ENCODE peak calls at places on chromosomes 6 and 20, in six cellular contexts. One of them, this sample, is unnamed.
A peak's percentile ranks its signal among the peaks of the same experiment; 100 is the strongest.

GRCh38 chr20:731891-732560 is 36.3 kb downstream of the SLC52A3 start:
- DNase-seq in astrocyte of the spinal cord: no peak
- DNase-seq in PC-3: no peak
- DNase-seq in HepG2: no peak
- DNase-seq in AG09309: no peak
- DNase-seq in fibroblast of the aortic adventitia: no peak
- DNase-seq in this sample: no peak

GRCh38 chr6:41073968-41074691 is 1.4 kb downstream of the NFYA start:
- DNase-seq in PC-3: peak; percentile 35
- DNase-seq in astrocyte of the spinal cord: peak; percentile 31
- DNase-seq in AG09309: no peak
- DNase-seq in HepG2: no peak
- DNase-seq in fibroblast of the aortic adventitia: peak; percentile 82
- DNase-seq in this sample: no peak

GRCh38 chr6:133951227-133951626 is 1.8 kb upstream of the TBPL1 start:
- DNase-seq in AG09309: no peak
- DNase-seq in PC-3: no peak
- DNase-seq in fibroblast of the aortic adventitia: no peak
- DNase-seq in astrocyte of the spinal cord: no peak
- DNase-seq in HepG2: no peak
- DNase-seq in this sample: no peak

GRCh38 chr6:132401120-132401940 is at the start of gene MOXD1:
- DNase-seq in PC-3: peak; percentile 61
- DNase-seq in fibroblast of the aortic adventitia: no peak
- DNase-seq in HepG2: no peak
- DNase-seq in AG09309: no peak
- DNase-seq in astrocyte of the spinal cord: no peak
- DNase-seq in this sample: no peak

GRCh38 chr6:8436956-8437355 is 1.6 kb upstream of the SLC35B3 start:
- DNase-seq in HepG2: no peak
- DNase-seq in fibroblast of the aortic adventitia: no peak
- DNase-seq in astrocyte of the spinal cord: no peak
- DNase-seq in PC-3: no peak
- DNase-seq in AG09309: no peak
- DNase-seq in this sample: no peak

GRCh38 chr6:126724821-126725220 is 384.9 kb downstream of the CENPW start:
- DNase-seq in astrocyte of the spinal cord: no peak
- DNase-seq in AG09309: no peak
- DNase-seq in fibroblast of the aortic adventitia: peak; percentile 25
- DNase-seq in HepG2: no peak
- DNase-seq in PC-3: no peak
- DNase-seq in this sample: no peak

GRCh38 chr6:169288591-169288990 is 34.9 kb upstream of the THBS2 start:
- DNase-seq in fibroblast of the aortic adventitia: peak; percentile 81
- DNase-seq in HepG2: no peak
- DNase-seq in astrocyte of the spinal cord: peak; percentile 51
- DNase-seq in PC-3: peak; percentile 5
- DNase-seq in AG09309: peak; percentile 67
- DNase-seq in this sample: no peak

GRCh38 chr20:11516448-11516847 is 401.2 kb upstream of the BTBD3 start:
- DNase-seq in HepG2: no peak
- DNase-seq in astrocyte of the spinal cord: no peak
- DNase-seq in fibroblast of the aortic adventitia: no peak
- DNase-seq in PC-3: no peak
- DNase-seq in AG09309: no peak
- DNase-seq in this sample: no peak

GRCh38 chr6:147806697-147807096 is 298.2 kb downstream of the SAMD5 start:
- DNase-seq in AG09309: no peak
- DNase-seq in fibroblast of the aortic adventitia: no peak
- DNase-seq in astrocyte of the spinal cord: no peak
- DNase-seq in PC-3: no peak
- DNase-seq in HepG2: no peak
- DNase-seq in this sample: no peak

GRCh38 chr6:168284187-168284586 is 35.4 kb downstream of the DACT2 start:
- DNase-seq in astrocyte of the spinal cord: no peak
- DNase-seq in fibroblast of the aortic adventitia: no peak
- DNase-seq in PC-3: no peak
- DNase-seq in HepG2: no peak
- DNase-seq in AG09309: no peak
- DNase-seq in this sample: no peak

GRCh38 chr6:70834520-70834919 is 122.3 kb downstream of the B3GAT2 start:
- DNase-seq in fibroblast of the aortic adventitia: peak; percentile 52
- DNase-seq in PC-3: no peak
- DNase-seq in AG09309: no peak
- DNase-seq in astrocyte of the spinal cord: peak; percentile 45
- DNase-seq in HepG2: no peak
- DNase-seq in this sample: no peak

GRCh38 chr6:36252005-36252404 is 17.9 kb upstream of the PNPLA1 start:
- DNase-seq in HepG2: no peak
- DNase-seq in PC-3: no peak
- DNase-seq in astrocyte of the spinal cord: no peak
- DNase-seq in fibroblast of the aortic adventitia: peak; percentile 48
- DNase-seq in AG09309: no peak
- DNase-seq in this sample: no peak

GRCh38 chr6:10146723-10147451 is 268.0 kb downstream of the TFAP2A start:
- DNase-seq in PC-3: peak; percentile 49
- DNase-seq in astrocyte of the spinal cord: peak; percentile 9
- DNase-seq in HepG2: peak; percentile 44
- DNase-seq in fibroblast of the aortic adventitia: peak; percentile 6
- DNase-seq in AG09309: no peak
- DNase-seq in this sample: peak; percentile 24

GRCh38 chr6:33634203-33634727 is 13.1 kb downstream of the ITPR3 start:
- DNase-seq in AG09309: no peak
- DNase-seq in HepG2: peak; percentile 80
- DNase-seq in PC-3: no peak
- DNase-seq in fibroblast of the aortic adventitia: no peak
- DNase-seq in astrocyte of the spinal cord: no peak
- DNase-seq in this sample: no peak

GRCh38 chr6:126422912-126423311 is 83.0 kb downstream of the CENPW start:
- DNase-seq in astrocyte of the spinal cord: no peak
- DNase-seq in fibroblast of the aortic adventitia: no peak
- DNase-seq in PC-3: peak; percentile 5
- DNase-seq in HepG2: no peak
- DNase-seq in AG09309: no peak
- DNase-seq in this sample: no peak

GRCh38 chr6:156313037-156313436 is 464.1 kb upstream of the ARID1B start:
- DNase-seq in PC-3: no peak
- DNase-seq in astrocyte of the spinal cord: no peak
- DNase-seq in HepG2: no peak
- DNase-seq in fibroblast of the aortic adventitia: no peak
- DNase-seq in AG09309: no peak
- DNase-seq in this sample: no peak

GRCh38 chr6:1297746-1298145 is 14.2 kb upstream of the FOXQ1 start:
- DNase-seq in PC-3: no peak
- DNase-seq in AG09309: peak; percentile 69
- DNase-seq in astrocyte of the spinal cord: peak; percentile 14
- DNase-seq in HepG2: no peak
- DNase-seq in fibroblast of the aortic adventitia: peak; percentile 89
- DNase-seq in this sample: no peak

GRCh38 chr20:14925286-14925685 is 587.9 kb upstream of the FLRT3 start:
- DNase-seq in fibroblast of the aortic adventitia: peak; percentile 16
- DNase-seq in PC-3: peak; percentile 68
- DNase-seq in AG09309: no peak
- DNase-seq in HepG2: no peak
- DNase-seq in astrocyte of the spinal cord: peak; percentile 19
- DNase-seq in this sample: no peak

GRCh38 chr20:23666189-23666588 is 22.6 kb downstream of the CST4 start:
- DNase-seq in HepG2: no peak
- DNase-seq in AG09309: no peak
- DNase-seq in PC-3: peak; percentile 25
- DNase-seq in fibroblast of the aortic adventitia: peak; percentile 14
- DNase-seq in astrocyte of the spinal cord: no peak
- DNase-seq in this sample: no peak
- TF ChIP-seq CTCF in HepG2: peak; percentile 48
- TF ChIP-seq CTCF in AG09309: peak; percentile 30
- TF ChIP-seq CTCF in PC-3: peak; percentile 36
- TF ChIP-seq CTCF in fibroblast of the aortic adventitia: peak; percentile 42
- TF ChIP-seq CTCF in astrocyte of the spinal cord: peak; percentile 50
- TF ChIP-seq CTCF in this sample: no peak

GRCh38 chr20:59576216-59576953 is 28.0 kb upstream of the PHACTR3 start:
- DNase-seq in astrocyte of the spinal cord: no peak
- DNase-seq in fibroblast of the aortic adventitia: no peak
- DNase-seq in AG09309: no peak
- DNase-seq in HepG2: no peak
- DNase-seq in PC-3: no peak
- DNase-seq in this sample: no peak
- H3K4me3 ChIP-seq in astrocyte of the spinal cord: no peak overlapping the region
- H3K4me3 ChIP-seq in fibroblast of the aortic adventitia: no peak overlapping the region
- H3K4me3 ChIP-seq in AG09309: no peak overlapping the region
- H3K4me3 ChIP-seq in HepG2: no peak overlapping the region
- H3K4me3 ChIP-seq in PC-3: no peak overlapping the region
- H3K4me3 ChIP-seq in this sample: no peak overlapping the region

GRCh38 chr6:47352966-47353365 is 43.3 kb upstream of the TNFRSF21 start:
- DNase-seq in astrocyte of the spinal cord: no peak
- DNase-seq in HepG2: no peak
- DNase-seq in PC-3: no peak
- DNase-seq in fibroblast of the aortic adventitia: no peak
- DNase-seq in AG09309: no peak
- DNase-seq in this sample: no peak

GRCh38 chr6:47355496-47355895 is 45.8 kb upstream of the TNFRSF21 start:
- DNase-seq in PC-3: no peak
- DNase-seq in astrocyte of the spinal cord: no peak
- DNase-seq in AG09309: no peak
- DNase-seq in HepG2: no peak
- DNase-seq in fibroblast of the aortic adventitia: no peak
- DNase-seq in this sample: no peak

GRCh38 chr6:47353822-47354221 is 44.1 kb upstream of the TNFRSF21 start:
- DNase-seq in astrocyte of the spinal cord: no peak
- DNase-seq in fibroblast of the aortic adventitia: no peak
- DNase-seq in PC-3: no peak
- DNase-seq in AG09309: no peak
- DNase-seq in HepG2: no peak
- DNase-seq in this sample: no peak

GRCh38 chr6:47349931-47350330 is 40.2 kb upstream of the TNFRSF21 start:
- DNase-seq in fibroblast of the aortic adventitia: no peak
- DNase-seq in HepG2: no peak
- DNase-seq in PC-3: no peak
- DNase-seq in astrocyte of the spinal cord: no peak
- DNase-seq in AG09309: no peak
- DNase-seq in this sample: no peak

DNA sequence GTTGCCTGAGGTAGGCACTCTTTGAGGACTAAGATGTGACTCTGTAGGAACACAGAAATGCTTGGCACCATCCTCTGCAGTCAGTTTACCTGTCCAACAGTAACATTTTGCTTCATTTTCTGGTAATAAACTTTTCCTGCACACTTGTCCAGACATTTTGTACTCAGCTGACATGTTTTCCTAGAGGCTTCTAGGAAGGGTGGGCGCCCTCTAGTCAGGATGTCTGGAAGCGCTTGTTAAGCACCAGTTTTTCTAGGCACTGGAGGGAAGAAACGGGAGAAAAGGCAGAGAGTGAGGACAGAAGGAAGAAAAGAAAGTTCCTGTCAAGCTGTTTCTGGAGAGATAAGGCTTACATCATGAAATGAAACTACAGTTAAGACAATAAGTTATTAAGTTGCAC is 42.5 kb upstream of the TNFRSF21 start:
- DNase-seq in AG09309: no peak
- DNase-seq in PC-3: no peak
- DNase-seq in astrocyte of the spinal cord: no peak
- DNase-seq in HepG2: peak; percentile 37
- DNase-seq in fibroblast of the aortic adventitia: no peak
- DNase-seq in this sample: no peak
- TF ChIP-seq CTCF in AG09309: peak; percentile 37
- TF ChIP-seq CTCF in PC-3: peak; percentile 47
- TF ChIP-seq CTCF in astrocyte of the spinal cord: peak; percentile 24
- TF ChIP-seq CTCF in HepG2: peak; percentile 55
- TF ChIP-seq CTCF in fibroblast of the aortic adventitia: peak; percentile 20
- TF ChIP-seq CTCF in this sample: peak; percentile 21

GRCh38 chr20:38129893-38130609 is 35.0 kb downstream of the TGM2 start:
- DNase-seq in AG09309: no peak
- DNase-seq in astrocyte of the spinal cord: no peak
- DNase-seq in HepG2: no peak
- DNase-seq in fibroblast of the aortic adventitia: no peak
- DNase-seq in PC-3: no peak
- DNase-seq in this sample: no peak

GRCh38 chr20:38132910-38133501 is 32.1 kb downstream of the TGM2 start:
- DNase-seq in AG09309: no peak
- DNase-seq in PC-3: no peak
- DNase-seq in astrocyte of the spinal cord: no peak
- DNase-seq in fibroblast of the aortic adventitia: no peak
- DNase-seq in HepG2: no peak
- DNase-seq in this sample: no peak

GRCh38 chr20:38130687-38131587 is 34.1 kb downstream of the TGM2 start:
- DNase-seq in HepG2: no peak
- DNase-seq in fibroblast of the aortic adventitia: no peak
- DNase-seq in AG09309: no peak
- DNase-seq in PC-3: no peak
- DNase-seq in astrocyte of the spinal cord: no peak
- DNase-seq in this sample: no peak

GRCh38 chr20:38132156-38132909 is 32.7 kb downstream of the TGM2 start:
- DNase-seq in astrocyte of the spinal cord: no peak
- DNase-seq in PC-3: no peak
- DNase-seq in AG09309: no peak
- DNase-seq in HepG2: no peak
- DNase-seq in fibroblast of the aortic adventitia: no peak
- DNase-seq in this sample: no peak

GRCh38 chr20:38131588-38132121 is 33.4 kb downstream of the TGM2 start:
- DNase-seq in HepG2: no peak
- DNase-seq in astrocyte of the spinal cord: no peak
- DNase-seq in fibroblast of the aortic adventitia: no peak
- DNase-seq in PC-3: peak; percentile 53
- DNase-seq in AG09309: no peak
- DNase-seq in this sample: no peak
- H3K4me3 ChIP-seq in HepG2: no peak overlapping the region
- H3K4me3 ChIP-seq in astrocyte of the spinal cord: no peak overlapping the region
- H3K4me3 ChIP-seq in fibroblast of the aortic adventitia: no peak overlapping the region
- H3K4me3 ChIP-seq in PC-3: no peak overlapping the region
- H3K4me3 ChIP-seq in AG09309: no peak overlapping the region
- H3K4me3 ChIP-seq in this sample: no peak overlapping the region

DNA sequence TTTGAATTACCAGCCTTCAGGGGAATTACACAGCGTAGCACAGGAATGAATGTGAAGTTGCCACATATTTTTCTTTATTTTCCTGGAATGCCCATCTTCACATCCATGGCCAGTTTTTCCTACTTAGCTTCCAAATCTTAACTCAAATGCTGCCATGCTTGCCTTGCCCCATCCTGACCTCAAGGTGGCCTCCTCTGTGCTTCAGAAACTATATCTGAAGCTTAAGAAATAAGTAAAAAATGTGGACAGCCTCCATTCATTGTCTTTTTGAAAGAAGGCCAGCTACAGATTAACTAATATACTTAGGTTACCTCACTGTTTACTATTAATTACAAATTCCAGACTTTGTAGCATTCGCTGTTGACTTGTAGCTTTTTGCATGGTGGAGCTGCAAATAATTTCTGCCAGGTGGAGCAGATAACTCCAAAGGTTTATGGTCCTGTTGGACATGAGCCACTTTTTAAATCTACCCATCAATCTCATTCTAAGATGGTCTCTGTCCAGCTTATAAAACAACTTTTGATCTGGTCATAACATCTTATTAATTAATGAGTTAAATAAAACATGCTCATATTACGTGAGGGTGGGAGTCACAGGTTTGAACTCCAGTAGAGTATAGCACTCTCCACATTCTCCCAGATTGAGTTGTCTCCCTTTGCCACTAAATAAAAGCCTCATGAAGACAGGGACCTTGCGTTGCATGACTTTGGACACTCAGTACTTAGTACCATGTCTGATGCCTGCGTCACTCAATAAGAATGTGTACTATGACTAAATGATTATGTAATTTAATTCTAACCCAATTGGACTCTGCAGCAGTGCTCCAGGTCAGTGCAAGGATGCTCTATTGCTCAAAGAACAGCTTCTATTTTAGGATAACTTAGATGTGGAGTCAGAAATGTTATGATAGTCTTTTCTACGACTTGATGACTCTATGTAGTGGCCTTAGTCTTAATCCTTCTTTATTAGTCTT is 678.6 kb upstream of the CITED2 start:
- DNase-seq in PC-3: peak; percentile 17
- DNase-seq in HepG2: no peak
- DNase-seq in astrocyte of the spinal cord: peak; percentile 29
- DNase-seq in fibroblast of the aortic adventitia: peak; percentile 54
- DNase-seq in AG09309: no peak
- DNase-seq in this sample: no peak
- TF ChIP-seq CTCF in PC-3: peak; percentile 44
- TF ChIP-seq CTCF in HepG2: peak; percentile 19
- TF ChIP-seq CTCF in astrocyte of the spinal cord: peak; percentile 32
- TF ChIP-seq CTCF in fibroblast of the aortic adventitia: peak; percentile 55
- TF ChIP-seq CTCF in AG09309: peak; percentile 25
- TF ChIP-seq CTCF in this sample: peak; percentile 32